ENCODE peak calls at places on chromosomes 6 and 20, in six cellular contexts. L, V, P, T, M and O are unnamed samples.

GRCh38 chr6:33174784-33175183 is 17.5 kb downstream of the COL11A2 start:
- DNase-seq in L (no peak), V (no peak), P (no peak), T (no peak), M (no peak), O (no peak)

GRCh38 chr6:82246802-82247633 is 526 bp downstream of the IBTK start:
- DNase-seq in L (peak), V (peak), P (peak), T (peak), M (no peak), O (peak)

GRCh38 chr6:22251331-22251730 is 45.5 kb downstream of the PRL start:
- DNase-seq in L (no peak), V (no peak), P (peak), T (no peak), M (no peak), O (peak)

GRCh38 chr20:34473262-34473883 is 42.8 kb upstream of the DYNLRB1 start:
- DNase-seq in L (peak), V (no peak), P (peak), T (peak), M (peak), O (peak)

GRCh38 chr6:76885861-76886301 is 577.4 kb downstream of the HTR1B start:
- DNase-seq in L (no peak), V (no peak), P (peak), T (no peak), M (no peak), O (no peak)

GRCh38 chr6:33315753-33316602 is 1.6 kb downstream of the ZBTB22 start:
- DNase-seq in L (no peak), V (no peak), P (no peak), T (no peak), M (no peak), O (no peak)

GRCh38 chr20:49575551-49576060 is 7.7 kb upstream of the PTGIS start:
- DNase-seq in L (no peak), V (no peak), P (no peak), T (no peak), M (no peak), O (peak)

GRCh38 chr6:166489301-166490155 is 97.0 kb downstream of the RAMACL start:
- DNase-seq in L (peak), V (no peak), P (no peak), T (no peak), M (no peak), O (peak)

GRCh38 chr6:108946695-108947094 is 98.5 kb downstream of the ARMC2 start:
- DNase-seq in L (no peak), V (no peak), P (peak), T (no peak), M (no peak), O (peak)

GRCh38 chr20:1403624-1404023 is 10.8 kb upstream of the FKBP1A start:
- DNase-seq in L (no peak), V (no peak), P (no peak), T (no peak), M (no peak), O (no peak)

GRCh38 chr20:5696011-5696559 is 54.1 kb upstream of the SHLD1 start:
- DNase-seq in L (no peak), V (no peak), P (peak), T (no peak), M (no peak), O (peak)

GRCh38 chr20:38880952-38881735 is 45.1 kb upstream of the FAM83D start:
- DNase-seq in L (no peak), V (no peak), P (no peak), T (no peak), M (no peak), O (no peak)

GRCh38 chr20:57618091-57618765 is 2.0 kb downstream of the ZBP1 start:
- DNase-seq in L (no peak), V (no peak), P (no peak), T (no peak), M (no peak), O (no peak)

GRCh38 chr6:21753571-21754108 is 160.1 kb downstream of the SOX4 start:
- DNase-seq in L (no peak), V (no peak), P (peak), T (no peak), M (no peak), O (peak)

GRCh38 chr20:19995220-19995863 is 21.8 kb upstream of the NAA20 start:
- DNase-seq in L (peak), V (no peak), P (peak), T (peak), M (peak), O (peak)

GRCh38 chr20:32583581-32584045 is 1.5 kb downstream of the NOL4L start:
- DNase-seq in L (peak), V (no peak), P (no peak), T (peak), M (no peak), O (no peak)

GRCh38 chr20:9172908-9173307 is 104.0 kb downstream of the PLCB4 start:
- DNase-seq in L (no peak), V (no peak), P (peak), T (no peak), M (no peak), O (no peak)

GRCh38 chr6:108874470-108875160 is 26.4 kb downstream of the ARMC2 start:
- DNase-seq in L (no peak), V (peak), P (peak), T (no peak), M (peak), O (no peak)

GRCh38 chr6:112429226-112429625 is 82.1 kb downstream of the RFPL4B start:
- DNase-seq in L (peak), V (no peak), P (peak), T (peak), M (no peak), O (no peak)

GRCh38 chr20:56554869-56555268 is 21.8 kb downstream of the FAM209B start:
- DNase-seq in L (peak), V (no peak), P (peak), T (no peak), M (no peak), O (peak)

GRCh38 chr6:107822154-107823046 is 1.7 kb downstream of the SCML4 start:
- DNase-seq in L (no peak), V (peak), P (no peak), T (no peak), M (peak), O (no peak)

GRCh38 chr6:149335924-149336323 is 18.4 kb downstream of the TAB2 start:
- DNase-seq in L (no peak), V (peak), P (peak), T (no peak), M (no peak), O (no peak)

GRCh38 chr6:92911301-92911700 is 508.1 kb downstream of the EPHA7 start:
- DNase-seq in L (no peak), V (no peak), P (no peak), T (no peak), M (no peak), O (no peak)

GRCh38 chr20:5127204-5127858 is 523 bp downstream of the CDS2 start:
- DNase-seq in L (peak), V (peak), P (peak), T (no peak), M (peak), O (peak)